ENCODE peak calls at places on chromosomes 6 and 20, in six cellular contexts. P, I, K, E, L and R are unnamed samples. For H3K27me3 and H3K4me1, the result is how much of the 10 kb centered on the place peaks cover.

GRCh38 chr20:35290186-35290886 is 1.9 kb downstream of the FAM83C start:
- DNase-seq in I (no peak), E (no peak), K (no peak), P (no peak), L (no peak), R (no peak)

GRCh38 chr20:39775110-39775509 is 813.0 kb downstream of the DHX35 start:
- DNase-seq in E (peak), K (peak), L (no peak), P (no peak), I (peak), R (no peak)

GRCh38 chr6:39879535-39879934 is 54.7 kb downstream of the MOCS1 start:
- DNase-seq in I (no peak), E (no peak), P (no peak), L (no peak), K (no peak), R (no peak)

GRCh38 chr20:44856847-44857448 is 28.6 kb upstream of the YWHAB start:
- DNase-seq in P (no peak), I (no peak), E (no peak), K (no peak), L (peak), R (no peak)

GRCh38 chr6:96468281-96468680 is 53.3 kb upstream of the UFL1 start:
- DNase-seq in P (no peak), I (no peak), K (no peak), L (no peak), E (no peak), R (peak)

GRCh38 chr6:137571854-137572253 is 77.7 kb upstream of the OLIG3 start:
- DNase-seq in P (peak), L (peak), E (no peak), I (no peak), K (peak), R (peak)

GRCh38 chr6:25085761-25086160 is 150.0 kb upstream of the RIPOR2 start:
- DNase-seq in I (no peak), E (no peak), P (no peak), K (no peak), L (no peak), R (no peak)

GRCh38 chr6:149168968-149169367 is 148.5 kb upstream of the TAB2 start:
- DNase-seq in E (no peak), K (no peak), P (no peak), I (no peak), L (no peak), R (no peak)

GRCh38 chr20:45592574-45593189 is 13.6 kb upstream of the WFDC8 start:
- DNase-seq in I (no peak), L (peak), E (no peak), K (peak), P (peak), R (peak)

GRCh38 chr6:129890164-129890563 is 29.0 kb upstream of the TMEM244 start:
- DNase-seq in P (no peak), E (no peak), K (peak), I (no peak), L (peak), R (peak)

GRCh38 chr6:131831392-131831791 is 23.6 kb downstream of the ENPP1 start:
- DNase-seq in K (peak), L (peak), I (no peak), E (no peak), P (no peak), R (no peak)

GRCh38 chr20:48064929-48065328 is 279.6 kb upstream of the SULF2 start:
- DNase-seq in I (no peak), L (peak), E (no peak), P (no peak), K (peak), R (no peak)

GRCh38 chr6:2877057-2877882 is 25.8 kb downstream of the SERPINB9 start:
- DNase-seq in L (peak), P (no peak), K (no peak), E (no peak), I (no peak), R (no peak)

DNA sequence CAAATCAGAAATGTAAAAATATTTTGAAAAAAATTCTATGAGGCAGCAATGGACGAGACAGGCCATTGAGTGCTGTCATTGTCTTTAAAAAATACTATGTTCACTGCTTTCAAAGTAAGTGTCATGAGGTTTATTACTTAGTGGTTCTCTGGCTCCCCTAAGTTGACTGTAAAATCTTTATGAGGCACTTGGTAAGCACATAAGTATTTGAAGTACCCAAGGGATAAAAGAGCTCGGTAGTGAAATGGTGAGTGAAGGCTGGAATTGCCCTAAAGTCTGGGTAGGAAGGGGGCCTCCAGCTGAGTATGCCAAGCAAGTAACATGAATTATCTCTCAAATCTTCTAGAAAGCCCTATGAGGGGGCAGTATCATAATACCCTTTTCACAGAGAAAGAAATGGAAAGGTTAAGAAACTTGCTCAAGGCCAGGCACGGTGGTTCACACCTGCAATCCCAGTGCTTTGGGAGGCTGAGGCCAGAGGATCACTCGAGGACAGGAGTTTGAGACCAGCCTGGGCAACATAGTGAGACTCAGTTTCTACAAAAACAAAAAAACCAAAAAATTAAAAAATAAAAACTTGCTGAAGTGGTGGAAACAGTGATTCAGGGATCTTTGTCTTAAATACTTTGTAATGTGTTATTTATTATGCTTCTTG is 5.5 kb upstream of the CTCFL start:
- DNase-seq in L (peak), P (no peak), I (no peak), E (no peak), K (no peak), R (no peak)
- H3K27me3 ChIP-seq in L (under half), P (under half), I (under half), E (under half), K (half or more), R (under half)

DNA sequence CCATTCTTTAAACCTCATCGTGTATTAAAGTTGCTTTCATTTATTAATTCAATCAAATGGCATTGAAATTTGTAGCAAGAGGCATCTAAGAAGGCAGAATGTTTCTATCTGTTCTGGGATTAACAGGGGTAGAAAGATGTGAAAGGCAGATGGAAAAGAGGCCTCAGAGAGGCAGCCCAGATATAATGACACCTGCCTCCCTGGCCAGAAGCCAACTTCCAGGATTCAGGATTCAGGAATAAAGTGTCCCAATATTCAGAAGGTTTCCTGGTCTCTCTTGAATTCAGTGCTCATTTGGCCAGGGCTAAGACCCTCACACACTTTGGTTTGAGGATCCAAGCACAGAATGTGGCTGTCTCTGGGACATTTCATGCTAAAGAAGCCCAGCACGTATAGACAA is 39.9 kb downstream of the HLA-B start:
- DNase-seq in I (no peak), E (no peak), L (no peak), K (no peak), P (no peak), R (no peak)
- H3K4me1 ChIP-seq in I (under half), E (under half), L (under half), K (under half), P (under half), R (under half)

DNA sequence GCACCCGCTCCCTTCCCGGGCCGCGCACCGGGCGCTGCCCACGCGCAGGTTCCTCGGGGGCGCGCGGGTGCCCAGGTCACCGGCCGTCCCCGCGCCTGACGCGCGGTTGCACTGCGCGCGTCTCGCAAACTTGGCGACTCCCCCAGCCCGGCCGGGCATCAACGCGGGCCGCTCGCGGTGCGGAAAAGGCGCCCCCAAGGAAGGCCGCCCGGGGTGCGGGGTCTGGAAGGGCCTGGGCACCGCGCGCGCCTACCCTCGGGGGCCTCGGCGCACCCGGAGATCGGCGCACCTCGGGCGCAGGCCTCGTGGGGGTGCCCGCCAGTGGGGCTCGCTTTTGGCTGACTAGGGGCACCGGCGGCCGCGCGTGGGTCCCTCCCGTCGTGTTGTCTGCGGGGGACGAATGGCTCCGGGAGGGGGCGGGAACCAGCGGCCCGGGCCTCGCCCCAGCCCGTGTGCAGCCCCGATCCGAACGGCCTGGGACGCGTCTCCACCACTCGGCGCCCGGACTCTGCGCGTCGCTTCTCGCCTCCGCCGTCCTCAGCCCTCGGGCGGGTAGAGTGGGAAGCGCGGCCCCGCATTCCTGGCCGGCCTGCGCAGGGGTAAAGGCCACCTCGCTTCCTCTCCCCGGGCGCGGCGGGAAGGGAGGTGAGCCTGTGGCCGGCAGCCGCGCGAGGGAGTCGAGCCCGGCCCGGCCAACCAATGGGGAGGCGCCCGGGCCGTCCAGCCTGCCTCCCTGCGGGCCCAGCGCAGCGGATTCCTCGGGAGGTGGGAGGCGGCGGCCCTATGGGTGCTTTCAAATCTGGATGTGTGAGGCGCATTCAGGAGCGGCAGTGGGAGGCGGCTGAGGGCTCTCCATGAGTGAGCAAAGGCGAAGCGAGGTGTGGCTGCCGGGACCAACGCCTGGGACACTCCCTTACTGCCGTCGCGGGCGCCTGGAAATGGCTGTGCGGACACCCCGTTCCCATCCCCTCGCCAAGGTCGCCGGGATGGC is 927 bp upstream of the ZBTB46 start:
- DNase-seq in L (no peak), E (no peak), K (peak), I (peak), P (peak), R (peak)
- H3K27me3 ChIP-seq in L (under half), E (under half), K (under half), I (under half), P (under half), R (under half)

GRCh38 chr6:31466466-31466865 is 31.5 kb upstream of the MICB start:
- DNase-seq in P (no peak), L (no peak), K (no peak), E (no peak), I (no peak), R (no peak)
- H3K4me1 ChIP-seq in P (under half), L (under half), K (under half), E (under half), I (under half), R (under half)

GRCh38 chr6:26232306-26232949 is 132.6 kb upstream of the BTN3A2 start:
- DNase-seq in E (no peak), P (no peak), L (no peak), I (no peak), K (no peak), R (no peak)

GRCh38 chr6:26230336-26230735 is 134.7 kb upstream of the BTN3A2 start:
- DNase-seq in E (no peak), P (no peak), K (peak), I (no peak), L (peak), R (no peak)

GRCh38 chr6:26232950-26233607 is 131.9 kb upstream of the BTN3A2 start:
- DNase-seq in L (peak), K (no peak), P (no peak), I (no peak), E (no peak), R (no peak)

GRCh38 chr6:26233608-26234420 is 131.2 kb upstream of the BTN3A2 start:
- DNase-seq in E (no peak), L (peak), I (no peak), P (peak), K (peak), R (peak)

DNA sequence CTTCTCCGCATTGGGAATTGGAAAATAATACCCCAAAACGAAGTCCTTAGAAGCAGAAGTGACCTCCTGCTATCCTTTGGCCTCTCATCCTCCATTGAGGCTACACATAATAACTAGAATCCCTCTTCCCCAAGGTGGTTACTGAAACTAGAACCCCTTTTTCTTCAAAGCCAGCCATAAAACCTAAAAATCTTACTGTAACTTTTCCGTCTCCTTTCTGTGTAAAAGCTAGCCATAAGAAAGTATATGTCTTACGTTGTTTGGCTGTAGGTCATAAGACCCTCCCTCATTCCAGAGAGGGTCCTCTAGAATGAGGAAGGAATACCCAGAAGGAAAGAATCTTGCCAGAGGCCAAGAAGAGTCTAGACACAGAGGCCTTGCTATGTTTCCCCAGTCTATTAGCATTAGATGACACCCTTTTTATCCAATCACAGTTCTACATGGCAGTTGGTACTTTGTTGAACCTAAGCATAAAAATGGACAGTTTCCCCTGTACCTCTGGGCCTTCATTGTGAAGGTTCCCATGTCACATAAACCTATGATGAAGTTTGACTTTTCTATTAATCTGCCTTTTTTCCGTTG is 133.9 kb upstream of the BTN3A2 start:
- DNase-seq in I (no peak), P (no peak), K (no peak), L (no peak), E (no peak), R (no peak)
- H3K27me3 ChIP-seq in I (half or more), P (under half), K (under half), L (under half), E (under half), R (under half)

DNA sequence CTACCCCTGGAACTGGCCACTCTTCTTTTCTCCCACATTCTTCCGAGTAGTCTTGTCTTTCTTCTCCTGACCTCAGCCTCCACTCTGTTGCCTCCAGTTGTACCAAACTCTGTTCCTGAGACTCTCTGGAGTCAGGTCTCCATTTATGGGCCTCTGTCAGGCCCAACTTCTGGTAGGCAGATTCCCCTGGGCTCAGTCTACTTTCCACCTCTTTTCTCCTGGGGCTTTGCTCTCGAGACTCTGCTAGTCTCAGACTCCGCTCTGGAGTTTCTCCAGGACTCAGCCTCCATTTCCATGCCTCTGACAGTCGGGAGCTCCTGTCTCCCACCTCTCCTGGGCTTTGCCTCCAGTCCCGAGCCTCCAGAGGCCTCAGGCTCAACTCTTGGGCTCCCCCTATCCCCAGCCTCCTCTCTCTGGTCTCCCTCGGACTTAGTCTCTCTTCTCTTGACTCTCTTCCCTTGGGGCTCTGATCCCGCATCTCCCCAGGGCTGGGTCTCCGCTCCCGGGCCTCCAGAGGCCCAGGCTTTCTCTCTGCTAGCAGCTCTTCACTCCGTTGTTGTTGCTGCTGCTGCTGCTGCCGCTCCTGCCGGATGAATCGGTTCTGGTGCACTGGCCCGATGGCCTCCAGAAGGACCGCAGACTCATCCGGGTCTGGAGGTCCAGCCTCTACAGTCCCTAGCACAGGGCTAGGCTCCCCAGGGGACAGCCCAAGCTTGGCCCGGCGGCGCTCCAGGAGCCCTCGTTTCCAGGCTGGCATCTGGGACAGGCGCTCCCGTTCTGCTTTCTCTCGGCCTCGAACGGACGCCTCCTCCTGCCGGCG is 1.1 kb downstream of the PPP1R18 start:
- DNase-seq in K (peak), P (no peak), I (no peak), E (no peak), L (no peak), R (no peak)
- H3K4me1 ChIP-seq in K (under half), P (half or more), I (under half), E (half or more), L (half or more), R (under half)

GRCh38 chr6:5850848-5851255 is 155.9 kb downstream of the NRN1 start:
- DNase-seq in E (no peak), K (no peak), L (no peak), P (no peak), I (no peak), R (peak)
- H3K27me3 ChIP-seq in E (under half), K (under half), L (half or more), P (half or more), I (under half), R (under half)